ENCODE peak calls at places on chromosomes 3 and 15, in ten cellular contexts. W, C, F, A, X, L, K, U, N and Z are unnamed samples.

GRCh38 chr3:113602836-113603235 is 70.5 kb downstream of the SIDT1 start:
- DNase-seq in X (no peak), F (no peak), A (no peak), K (no peak), W (peak; percentile 3), L (no peak), N (no peak), C (no peak), U (no peak), Z (no peak)

GRCh38 chr3:170499562-170500156 is 81.0 kb downstream of the CLDN11 start:
- DNase-seq in N (peak; percentile 40), F (peak; percentile 79), W (peak; percentile 85), K (peak; percentile 27), X (no peak), U (peak; percentile 60), C (peak; percentile 57), A (peak; percentile 41), L (peak; percentile 87), Z (peak; percentile 74)

GRCh38 chr15:59087731-59088130 is 17.2 kb upstream of the CCNB2 start:
- DNase-seq in U (no peak), N (no peak), F (no peak), A (no peak), X (no peak), C (no peak), K (no peak), L (no peak), W (no peak), Z (no peak)

GRCh38 chr3:79329154-79329553 is 438.6 kb downstream of the ROBO1 start:
- DNase-seq in F (no peak), C (peak; percentile 35), A (peak; percentile 9), K (no peak), N (peak; percentile 38), W (peak; percentile 35), U (peak; percentile 64), X (no peak), L (no peak), Z (no peak)

GRCh38 chr3:136659253-136659652 is 92.9 kb downstream of the STAG1 start:
- DNase-seq in X (no peak), K (no peak), F (no peak), L (peak; percentile 66), A (no peak), W (peak; percentile 80), C (peak; percentile 87), U (no peak), N (peak; percentile 93), Z (peak; percentile 50)

GRCh38 chr15:79769933-79770332 is 126.9 kb downstream of the MTHFS start:
- DNase-seq in N (no peak), K (no peak), X (no peak), U (no peak), C (no peak), L (no peak), W (no peak), A (no peak), F (no peak), Z (no peak)

GRCh38 chr15:40756938-40757337 is 1.9 kb upstream of the RMDN3 start:
- DNase-seq in U (no peak), X (no peak), K (no peak), N (no peak), C (no peak), L (no peak), F (no peak), A (no peak), W (no peak), Z (no peak)

GRCh38 chr3:99690761-99691369 is 52.5 kb downstream of the COL8A1 start:
- DNase-seq in L (no peak), N (no peak), A (no peak), K (no peak), W (no peak), F (no peak), C (no peak), U (no peak), X (no peak), Z (no peak)

GRCh38 chr3:195699148-195699771 is 21.5 kb upstream of the MUC20 start:
- DNase-seq in C (peak; percentile 36), F (no peak), L (no peak), K (no peak), N (no peak), A (no peak), W (no peak), U (no peak), X (no peak), Z (no peak)

GRCh38 chr15:81922143-81922542 is 123.7 kb downstream of the MEX3B start:
- DNase-seq in K (no peak), L (no peak), X (no peak), A (no peak), U (no peak), N (no peak), W (no peak), C (no peak), F (no peak), Z (no peak)

GRCh38 chr3:125120370-125121122 is 64.7 kb upstream of the HEG1 start:
- DNase-seq in A (no peak), N (peak; percentile 67), U (no peak), X (peak; percentile 92), C (no peak), K (no peak), W (peak; percentile 36), L (no peak), F (no peak), Z (peak; percentile 96)

GRCh38 chr3:172711457-172711800 is 562 bp upstream of the NCEH1 start:
- DNase-seq in N (no peak), X (no peak), W (no peak), K (peak; percentile 65), F (peak; percentile 36), L (no peak), C (no peak), U (no peak), A (no peak), Z (no peak)

GRCh38 chr3:172707967-172708366 is 2.9 kb downstream of the NCEH1 start:
- DNase-seq in A (peak; percentile 13), K (no peak), W (peak; percentile 61), F (no peak), L (peak; percentile 67), C (peak; percentile 86), X (no peak), U (peak; percentile 43), N (peak; percentile 82), Z (no peak)

GRCh38 chr3:172709776-172710708 is 825 bp downstream of the NCEH1 start:
- DNase-seq in C (peak; percentile 41), K (peak; percentile 54), L (peak; percentile 77), X (no peak), N (peak; percentile 53), U (peak; percentile 36), W (peak; percentile 77), F (no peak), A (peak; percentile 30), Z (peak; percentile 79)

GRCh38 chr3:172710709-172711456 is at the start of gene NCEH1:
- DNase-seq in U (peak; percentile 99), X (peak; percentile 93), C (peak; percentile 99), W (peak; percentile 99), A (peak; percentile 98), L (peak; percentile 98), K (peak; percentile 94), F (peak; percentile 95), N (peak; percentile 99), Z (peak; percentile 98)

GRCh38 chr3:172708905-172709775 is 1.7 kb downstream of the NCEH1 start:
- DNase-seq in U (peak; percentile 30), K (peak; percentile 55), X (no peak), N (no peak), F (no peak), W (peak; percentile 37), L (peak; percentile 25), A (peak; percentile 14), C (peak; percentile 12), Z (no peak)
- H3K9ac ChIP-seq in U (peak overlapping the region; percentile 87), K (no peak overlapping the region), X (no peak overlapping the region), N (no peak overlapping the region), F (peak overlapping the region; percentile 76), W (peak overlapping the region; percentile 90), L (peak overlapping the region; percentile 91), A (no peak overlapping the region), C (no peak overlapping the region), Z (peak overlapping the region; percentile 50)

DNA sequence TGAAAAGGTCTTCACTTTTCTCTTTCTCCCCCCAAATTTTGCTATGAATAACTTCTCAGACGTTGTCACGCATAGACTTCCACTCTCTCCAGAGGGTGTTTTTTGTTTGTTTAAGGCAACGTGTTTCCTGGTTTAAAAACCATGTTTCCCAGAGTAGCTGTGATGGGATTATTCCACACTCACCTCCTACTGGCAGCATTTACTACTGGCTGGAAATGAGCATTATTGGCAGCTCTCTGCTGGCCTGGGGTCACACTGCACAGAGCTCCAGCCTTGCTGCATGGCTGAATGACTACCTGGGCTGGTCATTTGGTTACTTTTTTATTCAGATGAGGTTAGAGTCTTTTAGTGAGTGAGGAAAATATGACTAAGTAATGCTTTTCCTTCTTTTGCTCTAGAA is 65.2 kb downstream of the RARB start:
- DNase-seq in W (peak; percentile 17), F (no peak), C (no peak), X (no peak), L (no peak), U (no peak), K (no peak), N (peak; percentile 82), A (no peak), Z (no peak)
- H3K9me3 ChIP-seq in W (peaks cover 4% of the 10 kb centered on the region), F (peaks cover 25% of the 10 kb centered on the region), C (peaks cover 3% of the 10 kb centered on the region), X (peaks cover 4% of the 10 kb centered on the region), L (peaks cover 92% of the 10 kb centered on the region), U (peaks cover 37% of the 10 kb centered on the region), K (no peaks in the 10 kb centered on the region), N (no peaks in the 10 kb centered on the region), A (peaks cover 30% of the 10 kb centered on the region), Z (peaks cover 55% of the 10 kb centered on the region)

GRCh38 chr15:54101664-54102270 is 123.5 kb downstream of the UNC13C start:
- DNase-seq in K (no peak), C (peak; percentile 3), F (no peak), L (no peak), A (no peak), N (no peak), U (no peak), W (no peak), X (no peak), Z (no peak)
- H3K36me3 ChIP-seq in K (no peaks in the 10 kb centered on the region), C (no peaks in the 10 kb centered on the region), F (no peaks in the 10 kb centered on the region), L (no peaks in the 10 kb centered on the region), A (no peaks in the 10 kb centered on the region), N (no peaks in the 10 kb centered on the region), U (no peaks in the 10 kb centered on the region), W (no peaks in the 10 kb centered on the region), X (no peaks in the 10 kb centered on the region), Z (no peaks in the 10 kb centered on the region)

GRCh38 chr3:4833471-4833870 is 145.8 kb upstream of the BHLHE40 start:
- DNase-seq in F (no peak), U (no peak), A (no peak), K (no peak), N (no peak), X (no peak), W (no peak), L (no peak), C (no peak), Z (no peak)

GRCh38 chr3:4827767-4828166 is 151.5 kb upstream of the BHLHE40 start:
- DNase-seq in A (no peak), C (no peak), U (no peak), N (no peak), K (no peak), X (no peak), W (peak; percentile 46), L (no peak), F (no peak), Z (no peak)

GRCh38 chr3:4829031-4829394 is 150.2 kb upstream of the BHLHE40 start:
- DNase-seq in C (no peak), X (no peak), F (no peak), U (peak; percentile 82), N (peak; percentile 56), L (no peak), W (peak; percentile 10), K (no peak), A (peak; percentile 54), Z (no peak)

GRCh38 chr3:4828279-4829030 is 150.8 kb upstream of the BHLHE40 start:
- DNase-seq in N (peak; percentile 93), C (peak; percentile 31), K (no peak), X (no peak), L (peak; percentile 91), A (peak; percentile 38), U (no peak), W (peak; percentile 87), F (no peak), Z (no peak)

GRCh38 chr3:4830586-4830914 is 148.7 kb upstream of the BHLHE40 start:
- DNase-seq in F (no peak), K (no peak), L (no peak), N (no peak), U (no peak), X (no peak), A (no peak), C (no peak), W (no peak), Z (no peak)
- H3K9ac ChIP-seq in F (no peak overlapping the region), K (peak overlapping the region; percentile 33), L (no peak overlapping the region), N (no peak overlapping the region), U (peak overlapping the region; percentile 35), X (no peak overlapping the region), A (no peak overlapping the region), C (peak overlapping the region; percentile 25), W (peak overlapping the region; percentile 78), Z (no peak overlapping the region)